ENCODE peak calls at places on chromosome 14, in six cellular contexts. One of them, this sample, is unnamed.

GRCh38 chr14:61540931-61541330 is 154.4 kb upstream of the HIF1A start:
- DNase-seq in H7: no peak
- DNase-seq in A549: no peak
- DNase-seq in HFFc6: no peak
- DNase-seq in left lobe of liver: no peak
- DNase-seq in NCI-H446 treated with DMSO at 0.1 percent for 48 hours: no peak
- DNase-seq in this sample: no peak

GRCh38 chr14:69685716-69686115 is 74.3 kb downstream of the SUSD6 start:
- DNase-seq in H7: no peak
- DNase-seq in A549: no peak
- DNase-seq in HFFc6: no peak
- DNase-seq in left lobe of liver: peak
- DNase-seq in NCI-H446 treated with DMSO at 0.1 percent for 48 hours: peak
- DNase-seq in this sample: no peak

GRCh38 chr14:34029921-34030334 is 79.1 kb upstream of the EGLN3 start:
- DNase-seq in H7: peak
- DNase-seq in A549: no peak
- DNase-seq in HFFc6: no peak
- DNase-seq in left lobe of liver: no peak
- DNase-seq in NCI-H446 treated with DMSO at 0.1 percent for 48 hours: no peak
- DNase-seq in this sample: no peak

GRCh38 chr14:65428691-65429090 is 16.2 kb downstream of the FUT8 start:
- DNase-seq in H7: no peak
- DNase-seq in A549: no peak
- DNase-seq in HFFc6: no peak
- DNase-seq in left lobe of liver: no peak
- DNase-seq in NCI-H446 treated with DMSO at 0.1 percent for 48 hours: no peak
- DNase-seq in this sample: no peak

GRCh38 chr14:38212996-38213395 is 5.3 kb downstream of the SSTR1 start:
- DNase-seq in H7: no peak
- DNase-seq in A549: no peak
- DNase-seq in HFFc6: no peak
- DNase-seq in left lobe of liver: no peak
- DNase-seq in NCI-H446 treated with DMSO at 0.1 percent for 48 hours: no peak
- DNase-seq in this sample: no peak

GRCh38 chr14:101843665-101844064 is 82.2 kb downstream of the PPP2R5C start:
- DNase-seq in H7: peak
- DNase-seq in A549: peak
- DNase-seq in HFFc6: no peak
- DNase-seq in left lobe of liver: peak
- DNase-seq in NCI-H446 treated with DMSO at 0.1 percent for 48 hours: no peak
- DNase-seq in this sample: no peak

GRCh38 chr14:55339770-55340169 is 68.5 kb downstream of the FBXO34 start:
- DNase-seq in H7: no peak
- DNase-seq in A549: no peak
- DNase-seq in HFFc6: no peak
- DNase-seq in left lobe of liver: no peak
- DNase-seq in NCI-H446 treated with DMSO at 0.1 percent for 48 hours: no peak
- DNase-seq in this sample: no peak

GRCh38 chr14:86884498-86884897 is 1108.5 kb downstream of the GALC start:
- DNase-seq in H7: no peak
- DNase-seq in A549: no peak
- DNase-seq in HFFc6: no peak
- DNase-seq in left lobe of liver: no peak
- DNase-seq in NCI-H446 treated with DMSO at 0.1 percent for 48 hours: no peak
- DNase-seq in this sample: no peak

GRCh38 chr14:22231022-22231421 is 358.0 kb downstream of the DAD1 start:
- DNase-seq in H7: no peak
- DNase-seq in A549: no peak
- DNase-seq in HFFc6: no peak
- DNase-seq in left lobe of liver: no peak
- DNase-seq in NCI-H446 treated with DMSO at 0.1 percent for 48 hours: no peak
- DNase-seq in this sample: no peak

GRCh38 chr14:69573841-69574265 is 818 bp downstream of the CCDC177 start:
- DNase-seq in H7: peak
- DNase-seq in A549: no peak
- DNase-seq in HFFc6: no peak
- DNase-seq in left lobe of liver: no peak
- DNase-seq in NCI-H446 treated with DMSO at 0.1 percent for 48 hours: no peak
- DNase-seq in this sample: no peak

GRCh38 chr14:62162998-62163589 is 400.9 kb downstream of the SNAPC1 start:
- DNase-seq in H7: peak
- DNase-seq in A549: peak
- DNase-seq in HFFc6: peak
- DNase-seq in left lobe of liver: no peak
- DNase-seq in NCI-H446 treated with DMSO at 0.1 percent for 48 hours: no peak
- DNase-seq in this sample: peak

GRCh38 chr14:21087294-21088091 is 11.0 kb downstream of the ZNF219 start:
- DNase-seq in H7: peak
- DNase-seq in A549: peak
- DNase-seq in HFFc6: peak
- DNase-seq in left lobe of liver: no peak
- DNase-seq in NCI-H446 treated with DMSO at 0.1 percent for 48 hours: peak
- DNase-seq in this sample: peak

GRCh38 chr14:70555890-70556289 is 21.1 kb upstream of the ADAM20 start:
- DNase-seq in H7: no peak
- DNase-seq in A549: no peak
- DNase-seq in HFFc6: no peak
- DNase-seq in left lobe of liver: no peak
- DNase-seq in NCI-H446 treated with DMSO at 0.1 percent for 48 hours: no peak
- DNase-seq in this sample: no peak

GRCh38 chr14:37936971-37937370 is 270.7 kb upstream of the SSTR1 start:
- DNase-seq in H7: no peak
- DNase-seq in A549: no peak
- DNase-seq in HFFc6: no peak
- DNase-seq in left lobe of liver: no peak
- DNase-seq in NCI-H446 treated with DMSO at 0.1 percent for 48 hours: no peak
- DNase-seq in this sample: no peak

GRCh38 chr14:93156693-93157369 is 27.9 kb downstream of the MOAP1 start:
- DNase-seq in H7: no peak
- DNase-seq in A549: no peak
- DNase-seq in HFFc6: no peak
- DNase-seq in left lobe of liver: no peak
- DNase-seq in NCI-H446 treated with DMSO at 0.1 percent for 48 hours: no peak
- DNase-seq in this sample: no peak

GRCh38 chr14:61609143-61609851 is 86.0 kb upstream of the HIF1A start:
- DNase-seq in H7: peak
- DNase-seq in A549: no peak
- DNase-seq in HFFc6: peak
- DNase-seq in left lobe of liver: no peak
- DNase-seq in NCI-H446 treated with DMSO at 0.1 percent for 48 hours: no peak
- DNase-seq in this sample: no peak

GRCh38 chr14:90661881-90662280 is 154.3 kb downstream of the TTC7B start:
- DNase-seq in H7: no peak
- DNase-seq in A549: no peak
- DNase-seq in HFFc6: no peak
- DNase-seq in left lobe of liver: no peak
- DNase-seq in NCI-H446 treated with DMSO at 0.1 percent for 48 hours: no peak
- DNase-seq in this sample: no peak

GRCh38 chr14:100585448-100586152 is 1.6 kb downstream of the BEGAIN start:
- DNase-seq in H7: no peak
- DNase-seq in A549: no peak
- DNase-seq in HFFc6: no peak
- DNase-seq in left lobe of liver: no peak
- DNase-seq in NCI-H446 treated with DMSO at 0.1 percent for 48 hours: no peak
- DNase-seq in this sample: no peak

GRCh38 chr14:33280646-33281045 is 342.0 kb downstream of the NPAS3 start:
- DNase-seq in H7: no peak
- DNase-seq in A549: no peak
- DNase-seq in HFFc6: no peak
- DNase-seq in left lobe of liver: no peak
- DNase-seq in NCI-H446 treated with DMSO at 0.1 percent for 48 hours: no peak
- DNase-seq in this sample: no peak

GRCh38 chr14:86196476-86196875 is 666.5 kb downstream of the FLRT2 start:
- DNase-seq in H7: no peak
- DNase-seq in A549: no peak
- DNase-seq in HFFc6: no peak
- DNase-seq in left lobe of liver: no peak
- DNase-seq in NCI-H446 treated with DMSO at 0.1 percent for 48 hours: no peak
- DNase-seq in this sample: no peak

GRCh38 chr14:91360490-91361235 is 57.0 kb downstream of the CCDC88C start:
- DNase-seq in H7: no peak
- DNase-seq in A549: no peak
- DNase-seq in HFFc6: no peak
- DNase-seq in left lobe of liver: no peak
- DNase-seq in NCI-H446 treated with DMSO at 0.1 percent for 48 hours: no peak
- DNase-seq in this sample: no peak

GRCh38 chr14:45709541-45709940 is 456.5 kb upstream of the MIS18BP1 start:
- DNase-seq in H7: no peak
- DNase-seq in A549: no peak
- DNase-seq in HFFc6: no peak
- DNase-seq in left lobe of liver: no peak
- DNase-seq in NCI-H446 treated with DMSO at 0.1 percent for 48 hours: no peak
- DNase-seq in this sample: no peak

GRCh38 chr14:39488600-39488999 is 56.4 kb upstream of the FBXO33 start:
- DNase-seq in H7: peak
- DNase-seq in A549: no peak
- DNase-seq in HFFc6: peak
- DNase-seq in left lobe of liver: no peak
- DNase-seq in NCI-H446 treated with DMSO at 0.1 percent for 48 hours: no peak
- DNase-seq in this sample: no peak

GRCh38 chr14:89607453-89607852 is 190.4 kb upstream of the FOXN3 start:
- DNase-seq in H7: no peak
- DNase-seq in A549: no peak
- DNase-seq in HFFc6: peak
- DNase-seq in left lobe of liver: no peak
- DNase-seq in NCI-H446 treated with DMSO at 0.1 percent for 48 hours: no peak
- DNase-seq in this sample: no peak

GRCh38 chr14:80681651-80682050 is 259.9 kb downstream of the CEP128 start:
- DNase-seq in H7: no peak
- DNase-seq in A549: no peak
- DNase-seq in HFFc6: peak
- DNase-seq in left lobe of liver: no peak
- DNase-seq in NCI-H446 treated with DMSO at 0.1 percent for 48 hours: no peak
- DNase-seq in this sample: no peak

GRCh38 chr14:23248601-23249000 is 10.9 kb downstream of the RNF212B start:
- DNase-seq in H7: no peak
- DNase-seq in A549: no peak
- DNase-seq in HFFc6: peak
- DNase-seq in left lobe of liver: no peak
- DNase-seq in NCI-H446 treated with DMSO at 0.1 percent for 48 hours: no peak
- DNase-seq in this sample: no peak

GRCh38 chr14:21867541-21867940 is 193.9 kb upstream of the OR4E1 start:
- DNase-seq in H7: no peak
- DNase-seq in A549: no peak
- DNase-seq in HFFc6: no peak
- DNase-seq in left lobe of liver: no peak
- DNase-seq in NCI-H446 treated with DMSO at 0.1 percent for 48 hours: no peak
- DNase-seq in this sample: no peak

GRCh38 chr14:23300687-23301223 is 1.9 kb downstream of the PPP1R3E start:
- DNase-seq in H7: peak
- DNase-seq in A549: no peak
- DNase-seq in HFFc6: no peak
- DNase-seq in left lobe of liver: no peak
- DNase-seq in NCI-H446 treated with DMSO at 0.1 percent for 48 hours: no peak
- DNase-seq in this sample: no peak

GRCh38 chr14:53710615-53711014 is 246.0 kb downstream of the BMP4 start:
- DNase-seq in H7: no peak
- DNase-seq in A549: no peak
- DNase-seq in HFFc6: no peak
- DNase-seq in left lobe of liver: no peak
- DNase-seq in NCI-H446 treated with DMSO at 0.1 percent for 48 hours: no peak
- DNase-seq in this sample: no peak

GRCh38 chr14:95353007-95353406 is 33.3 kb upstream of the CLMN start:
- DNase-seq in H7: no peak
- DNase-seq in A549: no peak
- DNase-seq in HFFc6: no peak
- DNase-seq in left lobe of liver: no peak
- DNase-seq in NCI-H446 treated with DMSO at 0.1 percent for 48 hours: no peak
- DNase-seq in this sample: no peak

GRCh38 chr14:102225936-102226335 is 79.0 kb downstream of the MOK start:
- DNase-seq in H7: peak
- DNase-seq in A549: no peak
- DNase-seq in HFFc6: no peak
- DNase-seq in left lobe of liver: no peak
- DNase-seq in NCI-H446 treated with DMSO at 0.1 percent for 48 hours: no peak
- DNase-seq in this sample: no peak

GRCh38 chr14:78074546-78074945 is 95.6 kb upstream of the NRXN3 start:
- DNase-seq in H7: no peak
- DNase-seq in A549: no peak
- DNase-seq in HFFc6: no peak
- DNase-seq in left lobe of liver: no peak
- DNase-seq in NCI-H446 treated with DMSO at 0.1 percent for 48 hours: no peak
- DNase-seq in this sample: no peak

GRCh38 chr14:95220663-95221231 is 63.4 kb upstream of the DICER1 start:
- DNase-seq in H7: no peak
- DNase-seq in A549: no peak
- DNase-seq in HFFc6: no peak
- DNase-seq in left lobe of liver: no peak
- DNase-seq in NCI-H446 treated with DMSO at 0.1 percent for 48 hours: no peak
- DNase-seq in this sample: no peak

GRCh38 chr14:92586001-92586947 is 72.7 kb downstream of the RIN3 start:
- DNase-seq in H7: no peak
- DNase-seq in A549: no peak
- DNase-seq in HFFc6: peak
- DNase-seq in left lobe of liver: no peak
- DNase-seq in NCI-H446 treated with DMSO at 0.1 percent for 48 hours: no peak
- DNase-seq in this sample: peak

This sample was measured in T1000.